ENCODE peak calls at places on chromosomes 3 and 15, in ten cellular contexts. One of them, this sample, is unnamed.

GRCh38 chr15:85649372-85649771 is 145.4 kb downstream of the KLHL25 start:
- DNase-seq in ovary: no peak
- DNase-seq in tibial artery: no peak
- DNase-seq in AG04450: peak
- DNase-seq in ascending aorta: peak
- DNase-seq in WERI-Rb-1: no peak
- DNase-seq in endothelial cell: no peak
- DNase-seq in astrocyte of the cerebellum: peak
- DNase-seq in GM20000: peak
- DNase-seq in colonic mucosa: no peak
- DNase-seq in this sample: peak

GRCh38 chr3:48151807-48152427 is 36.3 kb downstream of the CDC25A start:
- DNase-seq in GM20000: no peak
- DNase-seq in colonic mucosa: no peak
- DNase-seq in ovary: no peak
- DNase-seq in endothelial cell: no peak
- DNase-seq in ascending aorta: no peak
- DNase-seq in AG04450: no peak
- DNase-seq in astrocyte of the cerebellum: no peak
- DNase-seq in WERI-Rb-1: peak
- DNase-seq in tibial artery: no peak
- DNase-seq in this sample: no peak

GRCh38 chr3:70249509-70250160 is 62.8 kb downstream of the MDFIC2 start:
- DNase-seq in endothelial cell: no peak
- DNase-seq in astrocyte of the cerebellum: peak
- DNase-seq in WERI-Rb-1: no peak
- DNase-seq in GM20000: no peak
- DNase-seq in ovary: no peak
- DNase-seq in ascending aorta: peak
- DNase-seq in AG04450: no peak
- DNase-seq in colonic mucosa: no peak
- DNase-seq in tibial artery: peak
- DNase-seq in this sample: no peak

GRCh38 chr3:124886168-124887051 is 755 bp downstream of the ITGB5 start:
- DNase-seq in ovary: peak
- DNase-seq in tibial artery: peak
- DNase-seq in astrocyte of the cerebellum: no peak
- DNase-seq in AG04450: no peak
- DNase-seq in endothelial cell: peak
- DNase-seq in ascending aorta: peak
- DNase-seq in WERI-Rb-1: peak
- DNase-seq in GM20000: peak
- DNase-seq in colonic mucosa: peak
- DNase-seq in this sample: peak

GRCh38 chr15:62068071-62068786 is 1.5 kb downstream of the C2CD4A start:
- DNase-seq in WERI-Rb-1: peak
- DNase-seq in tibial artery: peak
- DNase-seq in endothelial cell: peak
- DNase-seq in ascending aorta: peak
- DNase-seq in GM20000: peak
- DNase-seq in astrocyte of the cerebellum: no peak
- DNase-seq in colonic mucosa: peak
- DNase-seq in AG04450: no peak
- DNase-seq in ovary: peak
- DNase-seq in this sample: peak

GRCh38 chr3:140850210-140850955 is 91.3 kb upstream of the SLC25A36 start:
- DNase-seq in ovary: no peak
- DNase-seq in WERI-Rb-1: no peak
- DNase-seq in ascending aorta: no peak
- DNase-seq in AG04450: no peak
- DNase-seq in tibial artery: no peak
- DNase-seq in astrocyte of the cerebellum: no peak
- DNase-seq in GM20000: no peak
- DNase-seq in endothelial cell: no peak
- DNase-seq in colonic mucosa: no peak
- DNase-seq in this sample: no peak

GRCh38 chr15:65008989-65009388 is 19.3 kb upstream of the SPG21 start:
- DNase-seq in endothelial cell: no peak
- DNase-seq in tibial artery: no peak
- DNase-seq in AG04450: no peak
- DNase-seq in ascending aorta: no peak
- DNase-seq in WERI-Rb-1: no peak
- DNase-seq in astrocyte of the cerebellum: no peak
- DNase-seq in ovary: no peak
- DNase-seq in GM20000: no peak
- DNase-seq in colonic mucosa: no peak
- DNase-seq in this sample: peak

GRCh38 chr15:95680693-95681092 is 649.8 kb upstream of the NR2F2 start:
- DNase-seq in AG04450: no peak
- DNase-seq in WERI-Rb-1: no peak
- DNase-seq in ascending aorta: no peak
- DNase-seq in astrocyte of the cerebellum: no peak
- DNase-seq in tibial artery: no peak
- DNase-seq in colonic mucosa: no peak
- DNase-seq in endothelial cell: no peak
- DNase-seq in GM20000: no peak
- DNase-seq in ovary: no peak
- DNase-seq in this sample: no peak

GRCh38 chr3:28349397-28350000 is 875 bp upstream of the AZI2 start:
- DNase-seq in ascending aorta: no peak
- DNase-seq in WERI-Rb-1: no peak
- DNase-seq in colonic mucosa: no peak
- DNase-seq in tibial artery: no peak
- DNase-seq in AG04450: no peak
- DNase-seq in ovary: no peak
- DNase-seq in astrocyte of the cerebellum: peak
- DNase-seq in GM20000: no peak
- DNase-seq in endothelial cell: no peak
- DNase-seq in this sample: no peak

GRCh38 chr3:17014734-17015133 is 130.0 kb downstream of the PLCL2 start:
- DNase-seq in WERI-Rb-1: no peak
- DNase-seq in AG04450: no peak
- DNase-seq in tibial artery: no peak
- DNase-seq in ascending aorta: no peak
- DNase-seq in GM20000: no peak
- DNase-seq in astrocyte of the cerebellum: no peak
- DNase-seq in endothelial cell: no peak
- DNase-seq in colonic mucosa: no peak
- DNase-seq in ovary: no peak
- DNase-seq in this sample: no peak

GRCh38 chr3:9552252-9552999 is 1.2 kb downstream of the LHFPL4 start:
- DNase-seq in GM20000: peak
- DNase-seq in ascending aorta: no peak
- DNase-seq in ovary: peak
- DNase-seq in WERI-Rb-1: peak
- DNase-seq in tibial artery: no peak
- DNase-seq in endothelial cell: peak
- DNase-seq in AG04450: peak
- DNase-seq in colonic mucosa: peak
- DNase-seq in astrocyte of the cerebellum: peak
- DNase-seq in this sample: peak

GRCh38 chr15:48370460-48370859 is 39.2 kb downstream of the DUT start:
- DNase-seq in ovary: no peak
- DNase-seq in ascending aorta: no peak
- DNase-seq in WERI-Rb-1: no peak
- DNase-seq in colonic mucosa: no peak
- DNase-seq in tibial artery: no peak
- DNase-seq in AG04450: no peak
- DNase-seq in astrocyte of the cerebellum: peak
- DNase-seq in endothelial cell: no peak
- DNase-seq in GM20000: no peak
- DNase-seq in this sample: no peak

GRCh38 chr15:58703610-58704009 is 45.9 kb downstream of the ADAM10 start:
- DNase-seq in tibial artery: no peak
- DNase-seq in astrocyte of the cerebellum: no peak
- DNase-seq in ascending aorta: no peak
- DNase-seq in colonic mucosa: no peak
- DNase-seq in endothelial cell: no peak
- DNase-seq in ovary: no peak
- DNase-seq in AG04450: no peak
- DNase-seq in GM20000: no peak
- DNase-seq in WERI-Rb-1: no peak
- DNase-seq in this sample: no peak

GRCh38 chr3:8103954-8104353 is 397.7 kb upstream of the LMCD1 start:
- DNase-seq in endothelial cell: no peak
- DNase-seq in tibial artery: no peak
- DNase-seq in colonic mucosa: no peak
- DNase-seq in WERI-Rb-1: no peak
- DNase-seq in GM20000: no peak
- DNase-seq in ovary: no peak
- DNase-seq in ascending aorta: no peak
- DNase-seq in AG04450: no peak
- DNase-seq in astrocyte of the cerebellum: no peak
- DNase-seq in this sample: no peak

GRCh38 chr15:79160211-79160610 is 69.6 kb upstream of the RASGRF1 start:
- DNase-seq in AG04450: no peak
- DNase-seq in endothelial cell: no peak
- DNase-seq in GM20000: no peak
- DNase-seq in ovary: no peak
- DNase-seq in tibial artery: no peak
- DNase-seq in WERI-Rb-1: no peak
- DNase-seq in colonic mucosa: no peak
- DNase-seq in ascending aorta: no peak
- DNase-seq in astrocyte of the cerebellum: no peak
- DNase-seq in this sample: no peak

GRCh38 chr15:57298843-57299550 is 77.3 kb upstream of the CGNL1 start:
- DNase-seq in WERI-Rb-1: no peak
- DNase-seq in AG04450: no peak
- DNase-seq in GM20000: no peak
- DNase-seq in astrocyte of the cerebellum: no peak
- DNase-seq in ovary: no peak
- DNase-seq in tibial artery: no peak
- DNase-seq in colonic mucosa: no peak
- DNase-seq in endothelial cell: no peak
- DNase-seq in ascending aorta: peak
- DNase-seq in this sample: no peak

GRCh38 chr15:101504866-101505609 is 15.5 kb upstream of the PCSK6 start:
- DNase-seq in tibial artery: no peak
- DNase-seq in GM20000: no peak
- DNase-seq in endothelial cell: no peak
- DNase-seq in ovary: no peak
- DNase-seq in WERI-Rb-1: no peak
- DNase-seq in colonic mucosa: no peak
- DNase-seq in ascending aorta: peak
- DNase-seq in AG04450: no peak
- DNase-seq in astrocyte of the cerebellum: no peak
- DNase-seq in this sample: no peak

GRCh38 chr3:98326036-98326435 is 27.6 kb upstream of the OR5K4 start:
- DNase-seq in tibial artery: no peak
- DNase-seq in ascending aorta: no peak
- DNase-seq in WERI-Rb-1: no peak
- DNase-seq in ovary: no peak
- DNase-seq in AG04450: no peak
- DNase-seq in GM20000: no peak
- DNase-seq in colonic mucosa: no peak
- DNase-seq in endothelial cell: no peak
- DNase-seq in astrocyte of the cerebellum: no peak
- DNase-seq in this sample: no peak

DNA sequence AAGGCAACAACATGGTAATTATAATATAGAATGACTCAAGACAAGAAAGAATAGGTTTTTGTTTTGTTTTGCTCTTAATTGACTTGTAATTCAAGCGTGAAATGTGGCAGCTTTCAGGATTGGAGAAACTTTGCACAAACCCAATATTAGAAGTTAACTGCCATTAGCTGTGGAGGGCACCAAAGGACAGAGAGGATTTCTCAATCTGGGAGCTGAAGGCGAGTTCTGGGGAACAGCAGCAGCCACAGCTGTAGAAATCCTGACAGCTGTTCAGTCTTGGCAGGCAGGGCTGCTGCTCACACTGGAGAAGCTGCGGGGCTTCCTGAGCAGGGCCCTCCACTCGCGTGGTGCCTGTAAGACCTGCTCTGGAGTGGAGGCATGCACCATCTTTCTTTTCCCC is 182.2 kb upstream of the IL12A start:
- DNase-seq in ascending aorta: no peak
- DNase-seq in WERI-Rb-1: no peak
- DNase-seq in endothelial cell: no peak
- DNase-seq in astrocyte of the cerebellum: no peak
- DNase-seq in tibial artery: no peak
- DNase-seq in GM20000: no peak
- DNase-seq in ovary: peak
- DNase-seq in AG04450: no peak
- DNase-seq in colonic mucosa: no peak
- DNase-seq in this sample: no peak
- TF ChIP-seq CTCF in ascending aorta: no peak
- TF ChIP-seq CTCF in WERI-Rb-1: no peak
- TF ChIP-seq CTCF in endothelial cell: no peak
- TF ChIP-seq CTCF in astrocyte of the cerebellum: no peak
- TF ChIP-seq CTCF in tibial artery: no peak
- TF ChIP-seq CTCF in GM20000: no peak
- TF ChIP-seq CTCF in ovary: no peak
- TF ChIP-seq CTCF in AG04450: peak
- TF ChIP-seq CTCF in colonic mucosa: no peak
- TF ChIP-seq CTCF in this sample: no peak

GRCh38 chr3:71805199-71805598 is 20.3 kb upstream of the PROK2 start:
- DNase-seq in endothelial cell: no peak
- DNase-seq in WERI-Rb-1: no peak
- DNase-seq in GM20000: no peak
- DNase-seq in ovary: no peak
- DNase-seq in astrocyte of the cerebellum: no peak
- DNase-seq in colonic mucosa: no peak
- DNase-seq in ascending aorta: no peak
- DNase-seq in AG04450: no peak
- DNase-seq in tibial artery: no peak
- DNase-seq in this sample: no peak
- TF ChIP-seq CTCF in endothelial cell: no peak
- TF ChIP-seq CTCF in WERI-Rb-1: no peak
- TF ChIP-seq CTCF in GM20000: no peak
- TF ChIP-seq CTCF in ovary: no peak
- TF ChIP-seq CTCF in astrocyte of the cerebellum: no peak
- TF ChIP-seq CTCF in colonic mucosa: no peak
- TF ChIP-seq CTCF in ascending aorta: no peak
- TF ChIP-seq CTCF in AG04450: no peak
- TF ChIP-seq CTCF in tibial artery: no peak
- TF ChIP-seq CTCF in this sample: no peak

GRCh38 chr3:131568460-131568859 is 65.7 kb upstream of the MRPL3 start:
- DNase-seq in astrocyte of the cerebellum: no peak
- DNase-seq in GM20000: no peak
- DNase-seq in WERI-Rb-1: no peak
- DNase-seq in AG04450: no peak
- DNase-seq in ovary: no peak
- DNase-seq in endothelial cell: peak
- DNase-seq in tibial artery: no peak
- DNase-seq in ascending aorta: no peak
- DNase-seq in colonic mucosa: no peak
- DNase-seq in this sample: no peak
- TF ChIP-seq CTCF in astrocyte of the cerebellum: peak
- TF ChIP-seq CTCF in GM20000: no peak
- TF ChIP-seq CTCF in WERI-Rb-1: peak
- TF ChIP-seq CTCF in AG04450: no peak
- TF ChIP-seq CTCF in ovary: no peak
- TF ChIP-seq CTCF in endothelial cell: no peak
- TF ChIP-seq CTCF in tibial artery: no peak
- TF ChIP-seq CTCF in ascending aorta: no peak
- TF ChIP-seq CTCF in colonic mucosa: no peak
- TF ChIP-seq CTCF in this sample: no peak

DNA sequence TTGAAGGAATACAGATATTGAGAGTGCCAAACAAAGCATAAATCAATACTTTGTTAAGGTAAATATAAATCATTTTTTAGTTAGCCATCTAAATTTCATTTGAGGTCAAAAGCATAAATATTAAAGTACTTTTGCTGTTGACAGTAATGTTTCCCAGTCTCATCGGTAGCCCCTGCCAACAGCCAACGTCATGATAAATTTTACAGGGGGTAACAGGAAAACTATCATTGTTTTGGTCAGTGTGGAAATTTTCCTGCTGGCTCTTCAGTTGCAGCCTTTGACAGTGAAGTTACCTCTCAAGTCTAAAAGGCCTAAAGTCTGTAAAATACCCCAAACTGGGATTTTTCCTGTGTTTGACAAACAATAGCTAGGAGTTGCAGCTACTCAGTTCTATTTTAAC is 37.3 kb upstream of the TTC14 start:
- DNase-seq in ascending aorta: no peak
- DNase-seq in colonic mucosa: no peak
- DNase-seq in astrocyte of the cerebellum: no peak
- DNase-seq in GM20000: no peak
- DNase-seq in AG04450: no peak
- DNase-seq in ovary: peak
- DNase-seq in WERI-Rb-1: no peak
- DNase-seq in endothelial cell: no peak
- DNase-seq in tibial artery: no peak
- DNase-seq in this sample: no peak
- TF ChIP-seq CTCF in ascending aorta: no peak
- TF ChIP-seq CTCF in colonic mucosa: no peak
- TF ChIP-seq CTCF in astrocyte of the cerebellum: no peak
- TF ChIP-seq CTCF in GM20000: no peak
- TF ChIP-seq CTCF in AG04450: no peak
- TF ChIP-seq CTCF in ovary: no peak
- TF ChIP-seq CTCF in WERI-Rb-1: no peak
- TF ChIP-seq CTCF in endothelial cell: no peak
- TF ChIP-seq CTCF in tibial artery: no peak
- TF ChIP-seq CTCF in this sample: no peak